ENCODE peak calls at places on chromosomes 1 and 21, in eight cellular contexts. One of them, this sample, is unnamed.

GRCh38 chr21:35390013-35390776 is 341.1 kb upstream of the RUNX1 start:
- DNase-seq in tibial nerve: no peak
- DNase-seq in CD8-positive, alpha-beta memory T cell: no peak
- DNase-seq in mammary epithelial cell: peak; percentile 88
- DNase-seq in neuronal stem cell: no peak
- DNase-seq in upper lobe of right lung: no peak
- DNase-seq in colonic mucosa: no peak
- DNase-seq in fibroblast of lung: peak; percentile 33
- DNase-seq in this sample: no peak

GRCh38 chr1:76583875-76584477 is 283.3 kb upstream of the ST6GALNAC5 start:
- DNase-seq in tibial nerve: no peak
- DNase-seq in CD8-positive, alpha-beta memory T cell: no peak
- DNase-seq in mammary epithelial cell: no peak
- DNase-seq in neuronal stem cell: no peak
- DNase-seq in upper lobe of right lung: no peak
- DNase-seq in colonic mucosa: no peak
- DNase-seq in fibroblast of lung: no peak
- DNase-seq in this sample: no peak

GRCh38 chr1:201050515-201051277 is 27.2 kb upstream of the KIF21B start:
- DNase-seq in tibial nerve: no peak
- DNase-seq in CD8-positive, alpha-beta memory T cell: no peak
- DNase-seq in mammary epithelial cell: no peak
- DNase-seq in neuronal stem cell: no peak
- DNase-seq in upper lobe of right lung: no peak
- DNase-seq in colonic mucosa: no peak
- DNase-seq in fibroblast of lung: peak; percentile 6
- DNase-seq in this sample: no peak

GRCh38 chr1:37734629-37735591 is 30.0 kb downstream of the EPHA10 start:
- DNase-seq in tibial nerve: no peak
- DNase-seq in CD8-positive, alpha-beta memory T cell: no peak
- DNase-seq in mammary epithelial cell: no peak
- DNase-seq in neuronal stem cell: peak; percentile 33
- DNase-seq in upper lobe of right lung: no peak
- DNase-seq in colonic mucosa: peak; percentile 96
- DNase-seq in fibroblast of lung: no peak
- DNase-seq in this sample: no peak

GRCh38 chr1:94669213-94669612 is 127.7 kb upstream of the F3 start:
- DNase-seq in tibial nerve: no peak
- DNase-seq in CD8-positive, alpha-beta memory T cell: no peak
- DNase-seq in mammary epithelial cell: no peak
- DNase-seq in neuronal stem cell: no peak
- DNase-seq in upper lobe of right lung: no peak
- DNase-seq in colonic mucosa: no peak
- DNase-seq in fibroblast of lung: no peak
- DNase-seq in this sample: no peak

GRCh38 chr1:86156571-86157455 is at the start of gene COL24A1:
- DNase-seq in tibial nerve: peak; percentile 39
- DNase-seq in CD8-positive, alpha-beta memory T cell: no peak
- DNase-seq in mammary epithelial cell: no peak
- DNase-seq in neuronal stem cell: peak; percentile 61
- DNase-seq in upper lobe of right lung: peak; percentile 68
- DNase-seq in colonic mucosa: no peak
- DNase-seq in fibroblast of lung: peak; percentile 71
- DNase-seq in this sample: no peak

GRCh38 chr1:228733576-228733975 is 1.7 kb upstream of the RHOU start:
- DNase-seq in tibial nerve: no peak
- DNase-seq in CD8-positive, alpha-beta memory T cell: no peak
- DNase-seq in mammary epithelial cell: no peak
- DNase-seq in neuronal stem cell: no peak
- DNase-seq in upper lobe of right lung: no peak
- DNase-seq in colonic mucosa: no peak
- DNase-seq in fibroblast of lung: no peak
- DNase-seq in this sample: no peak

GRCh38 chr1:4565169-4565568 is 89.2 kb upstream of the AJAP1 start:
- DNase-seq in tibial nerve: no peak
- DNase-seq in CD8-positive, alpha-beta memory T cell: no peak
- DNase-seq in mammary epithelial cell: no peak
- DNase-seq in neuronal stem cell: no peak
- DNase-seq in upper lobe of right lung: no peak
- DNase-seq in colonic mucosa: no peak
- DNase-seq in fibroblast of lung: no peak
- DNase-seq in this sample: no peak

GRCh38 chr1:207672525-207673130 is 27.7 kb downstream of the CR1L start:
- DNase-seq in tibial nerve: no peak
- DNase-seq in CD8-positive, alpha-beta memory T cell: no peak
- DNase-seq in mammary epithelial cell: peak; percentile 31
- DNase-seq in neuronal stem cell: peak; percentile 32
- DNase-seq in upper lobe of right lung: no peak
- DNase-seq in colonic mucosa: peak; percentile 22
- DNase-seq in fibroblast of lung: peak; percentile 57
- DNase-seq in this sample: no peak

GRCh38 chr1:32031578-32032286 is 18.1 kb downstream of the KHDRBS1 start:
- DNase-seq in tibial nerve: no peak
- DNase-seq in CD8-positive, alpha-beta memory T cell: no peak
- DNase-seq in mammary epithelial cell: no peak
- DNase-seq in neuronal stem cell: no peak
- DNase-seq in upper lobe of right lung: no peak
- DNase-seq in colonic mucosa: no peak
- DNase-seq in fibroblast of lung: peak; percentile 49
- DNase-seq in this sample: no peak

GRCh38 chr1:207304710-207305151 is 16.7 kb upstream of the CD55 start:
- DNase-seq in tibial nerve: no peak
- DNase-seq in CD8-positive, alpha-beta memory T cell: no peak
- DNase-seq in mammary epithelial cell: peak; percentile 65
- DNase-seq in neuronal stem cell: no peak
- DNase-seq in upper lobe of right lung: no peak
- DNase-seq in colonic mucosa: no peak
- DNase-seq in fibroblast of lung: peak; percentile 60
- DNase-seq in this sample: no peak

GRCh38 chr1:145985502-145986439 is 10.6 kb downstream of the TXNIP start:
- DNase-seq in tibial nerve: no peak
- DNase-seq in CD8-positive, alpha-beta memory T cell: no peak
- DNase-seq in mammary epithelial cell: peak; percentile 46
- DNase-seq in neuronal stem cell: no peak
- DNase-seq in upper lobe of right lung: peak; percentile 80
- DNase-seq in colonic mucosa: no peak
- DNase-seq in fibroblast of lung: peak; percentile 83
- DNase-seq in this sample: no peak

GRCh38 chr1:32208891-32209309 is at the start of gene DCDC2B:
- DNase-seq in tibial nerve: no peak
- DNase-seq in CD8-positive, alpha-beta memory T cell: no peak
- DNase-seq in mammary epithelial cell: peak; percentile 62
- DNase-seq in neuronal stem cell: no peak
- DNase-seq in upper lobe of right lung: no peak
- DNase-seq in colonic mucosa: peak; percentile 97
- DNase-seq in fibroblast of lung: peak; percentile 55
- DNase-seq in this sample: no peak

GRCh38 chr1:213014642-213015041 is 1.0 kb downstream of the ANGEL2 start:
- DNase-seq in tibial nerve: no peak
- DNase-seq in CD8-positive, alpha-beta memory T cell: no peak
- DNase-seq in mammary epithelial cell: peak; percentile 5
- DNase-seq in neuronal stem cell: peak; percentile 5
- DNase-seq in upper lobe of right lung: no peak
- DNase-seq in colonic mucosa: peak; percentile 22
- DNase-seq in fibroblast of lung: peak; percentile 24
- DNase-seq in this sample: no peak

GRCh38 chr21:25572895-25573310 is 34.4 kb downstream of the MRPL39 start:
- DNase-seq in tibial nerve: no peak
- DNase-seq in CD8-positive, alpha-beta memory T cell: no peak
- DNase-seq in mammary epithelial cell: no peak
- DNase-seq in neuronal stem cell: no peak
- DNase-seq in upper lobe of right lung: no peak
- DNase-seq in colonic mucosa: no peak
- DNase-seq in fibroblast of lung: peak; percentile 30
- DNase-seq in this sample: peak; percentile 36

GRCh38 chr1:189336115-189337100 is 1141.3 kb downstream of the BRINP3 start:
- DNase-seq in tibial nerve: no peak
- DNase-seq in CD8-positive, alpha-beta memory T cell: peak; percentile 19
- DNase-seq in mammary epithelial cell: no peak
- DNase-seq in neuronal stem cell: no peak
- DNase-seq in upper lobe of right lung: peak; percentile 57
- DNase-seq in colonic mucosa: no peak
- DNase-seq in fibroblast of lung: no peak
- DNase-seq in this sample: no peak

GRCh38 chr1:226995064-226995965 is 55.2 kb downstream of the COQ8A start:
- DNase-seq in tibial nerve: no peak
- DNase-seq in CD8-positive, alpha-beta memory T cell: no peak
- DNase-seq in mammary epithelial cell: no peak
- DNase-seq in neuronal stem cell: no peak
- DNase-seq in upper lobe of right lung: no peak
- DNase-seq in colonic mucosa: no peak
- DNase-seq in fibroblast of lung: no peak
- DNase-seq in this sample: no peak

GRCh38 chr1:112247971-112248370 is 148.0 kb upstream of the CTTNBP2NL start:
- DNase-seq in tibial nerve: no peak
- DNase-seq in CD8-positive, alpha-beta memory T cell: no peak
- DNase-seq in mammary epithelial cell: no peak
- DNase-seq in neuronal stem cell: no peak
- DNase-seq in upper lobe of right lung: no peak
- DNase-seq in colonic mucosa: no peak
- DNase-seq in fibroblast of lung: no peak
- DNase-seq in this sample: no peak

GRCh38 chr1:245538671-245539070 is 383.9 kb downstream of the KIF26B start:
- DNase-seq in tibial nerve: no peak
- DNase-seq in CD8-positive, alpha-beta memory T cell: no peak
- DNase-seq in mammary epithelial cell: peak; percentile 8
- DNase-seq in neuronal stem cell: no peak
- DNase-seq in upper lobe of right lung: no peak
- DNase-seq in colonic mucosa: no peak
- DNase-seq in fibroblast of lung: no peak
- DNase-seq in this sample: no peak

GRCh38 chr1:214473392-214473791 is 78.0 kb downstream of the PTPN14 start:
- DNase-seq in tibial nerve: no peak
- DNase-seq in CD8-positive, alpha-beta memory T cell: no peak
- DNase-seq in mammary epithelial cell: peak; percentile 29
- DNase-seq in neuronal stem cell: no peak
- DNase-seq in upper lobe of right lung: no peak
- DNase-seq in colonic mucosa: no peak
- DNase-seq in fibroblast of lung: peak; percentile 81
- DNase-seq in this sample: no peak

GRCh38 chr1:64828829-64829228 is 84.0 kb downstream of the RAVER2 start:
- DNase-seq in tibial nerve: no peak
- DNase-seq in CD8-positive, alpha-beta memory T cell: no peak
- DNase-seq in mammary epithelial cell: no peak
- DNase-seq in neuronal stem cell: no peak
- DNase-seq in upper lobe of right lung: no peak
- DNase-seq in colonic mucosa: no peak
- DNase-seq in fibroblast of lung: no peak
- DNase-seq in this sample: no peak

GRCh38 chr1:17909634-17910033 is 154.5 kb downstream of the ACTL8 start:
- DNase-seq in tibial nerve: no peak
- DNase-seq in CD8-positive, alpha-beta memory T cell: no peak
- DNase-seq in mammary epithelial cell: no peak
- DNase-seq in neuronal stem cell: no peak
- DNase-seq in upper lobe of right lung: peak; percentile 46
- DNase-seq in colonic mucosa: no peak
- DNase-seq in fibroblast of lung: peak; percentile 43
- DNase-seq in this sample: no peak

GRCh38 chr1:201471772-201472171 is 2.8 kb upstream of the PHLDA3 start:
- DNase-seq in tibial nerve: no peak
- DNase-seq in CD8-positive, alpha-beta memory T cell: no peak
- DNase-seq in mammary epithelial cell: peak; percentile 73
- DNase-seq in neuronal stem cell: no peak
- DNase-seq in upper lobe of right lung: no peak
- DNase-seq in colonic mucosa: no peak
- DNase-seq in fibroblast of lung: peak; percentile 80
- DNase-seq in this sample: no peak

GRCh38 chr1:242146640-242147039 is 147.7 kb upstream of the MAP1LC3C start:
- DNase-seq in tibial nerve: no peak
- DNase-seq in CD8-positive, alpha-beta memory T cell: no peak
- DNase-seq in mammary epithelial cell: no peak
- DNase-seq in neuronal stem cell: no peak
- DNase-seq in upper lobe of right lung: no peak
- DNase-seq in colonic mucosa: no peak
- DNase-seq in fibroblast of lung: peak; percentile 11
- DNase-seq in this sample: no peak

GRCh38 chr1:227938911-227939790 is 8.6 kb downstream of the WNT9A start:
- DNase-seq in tibial nerve: peak; percentile 12
- DNase-seq in CD8-positive, alpha-beta memory T cell: peak; percentile 32
- DNase-seq in mammary epithelial cell: no peak
- DNase-seq in neuronal stem cell: no peak
- DNase-seq in upper lobe of right lung: peak; percentile 58
- DNase-seq in colonic mucosa: no peak
- DNase-seq in fibroblast of lung: no peak
- DNase-seq in this sample: no peak

GRCh38 chr1:29679316-29679715 is 443.0 kb downstream of the PTPRU start:
- DNase-seq in tibial nerve: no peak
- DNase-seq in CD8-positive, alpha-beta memory T cell: no peak
- DNase-seq in mammary epithelial cell: no peak
- DNase-seq in neuronal stem cell: no peak
- DNase-seq in upper lobe of right lung: peak; percentile 28
- DNase-seq in colonic mucosa: no peak
- DNase-seq in fibroblast of lung: no peak
- DNase-seq in this sample: no peak
- H3K4me1 ChIP-seq in tibial nerve: no peaks in the 10 kb centered on the region
- H3K4me1 ChIP-seq in CD8-positive, alpha-beta memory T cell: no peaks in the 10 kb centered on the region
- H3K4me1 ChIP-seq in mammary epithelial cell: no peaks in the 10 kb centered on the region
- H3K4me1 ChIP-seq in neuronal stem cell: peaks cover 7% of the 10 kb centered on the region
- H3K4me1 ChIP-seq in upper lobe of right lung: no peaks in the 10 kb centered on the region
- H3K4me1 ChIP-seq in colonic mucosa: no peaks in the 10 kb centered on the region
- H3K4me1 ChIP-seq in fibroblast of lung: no peaks in the 10 kb centered on the region
- H3K4me1 ChIP-seq in this sample: no peaks in the 10 kb centered on the region

GRCh38 chr21:34143783-34144182 is 70.4 kb downstream of the MRPS6 start:
- DNase-seq in tibial nerve: no peak
- DNase-seq in CD8-positive, alpha-beta memory T cell: no peak
- DNase-seq in mammary epithelial cell: no peak
- DNase-seq in neuronal stem cell: no peak
- DNase-seq in upper lobe of right lung: no peak
- DNase-seq in colonic mucosa: no peak
- DNase-seq in fibroblast of lung: no peak
- DNase-seq in this sample: no peak
- H3K36me3 ChIP-seq in tibial nerve: no peaks in the 10 kb centered on the region
- H3K36me3 ChIP-seq in CD8-positive, alpha-beta memory T cell: peaks cover 30% of the 10 kb centered on the region
- H3K36me3 ChIP-seq in mammary epithelial cell: peaks cover 8% of the 10 kb centered on the region
- H3K36me3 ChIP-seq in neuronal stem cell: peaks cover 34% of the 10 kb centered on the region
- H3K36me3 ChIP-seq in upper lobe of right lung: peaks cover 19% of the 10 kb centered on the region
- H3K36me3 ChIP-seq in colonic mucosa: no peaks in the 10 kb centered on the region
- H3K36me3 ChIP-seq in fibroblast of lung: no peaks in the 10 kb centered on the region
- H3K36me3 ChIP-seq in this sample: no peaks in the 10 kb centered on the region

DNA sequence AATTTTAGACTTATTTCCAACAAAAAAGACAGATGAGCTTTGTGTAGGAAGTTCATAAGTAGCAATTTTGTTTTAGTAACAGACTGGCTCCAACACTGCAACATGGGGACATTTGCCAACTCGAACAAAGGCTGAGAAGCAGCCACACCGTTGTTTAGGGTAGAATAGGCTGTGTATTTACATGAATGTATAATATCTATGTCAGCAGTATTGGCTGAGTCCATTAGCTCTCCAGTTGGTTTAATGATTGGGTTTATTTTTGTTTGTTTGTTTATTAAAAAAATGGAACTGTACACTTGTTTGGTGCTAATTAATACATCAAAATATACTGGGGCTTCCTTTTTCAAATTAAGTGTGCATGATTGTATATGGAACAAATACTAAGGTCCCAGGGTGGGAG is 7.3 kb upstream of the TMCO2 start:
- DNase-seq in tibial nerve: no peak
- DNase-seq in CD8-positive, alpha-beta memory T cell: no peak
- DNase-seq in mammary epithelial cell: no peak
- DNase-seq in neuronal stem cell: no peak
- DNase-seq in upper lobe of right lung: no peak
- DNase-seq in colonic mucosa: no peak
- DNase-seq in fibroblast of lung: no peak
- DNase-seq in this sample: no peak
- H3K27me3 ChIP-seq in tibial nerve: no peaks in the 10 kb centered on the region
- H3K27me3 ChIP-seq in CD8-positive, alpha-beta memory T cell: no peaks in the 10 kb centered on the region
- H3K27me3 ChIP-seq in mammary epithelial cell: no peaks in the 10 kb centered on the region
- H3K27me3 ChIP-seq in neuronal stem cell: no peaks in the 10 kb centered on the region
- H3K27me3 ChIP-seq in upper lobe of right lung: no peaks in the 10 kb centered on the region
- H3K27me3 ChIP-seq in colonic mucosa: no peaks in the 10 kb centered on the region
- H3K27me3 ChIP-seq in fibroblast of lung: no peaks in the 10 kb centered on the region
- H3K27me3 ChIP-seq in this sample: no peaks in the 10 kb centered on the region

GRCh38 chr1:36236302-36236701 is 12.1 kb downstream of the THRAP3 start:
- DNase-seq in tibial nerve: no peak
- DNase-seq in CD8-positive, alpha-beta memory T cell: no peak
- DNase-seq in mammary epithelial cell: no peak
- DNase-seq in neuronal stem cell: no peak
- DNase-seq in upper lobe of right lung: no peak
- DNase-seq in colonic mucosa: no peak
- DNase-seq in fibroblast of lung: no peak
- DNase-seq in this sample: no peak
- H3K4me1 ChIP-seq in tibial nerve: peaks cover 12% of the 10 kb centered on the region
- H3K4me1 ChIP-seq in CD8-positive, alpha-beta memory T cell: peaks cover 46% of the 10 kb centered on the region
- H3K4me1 ChIP-seq in mammary epithelial cell: no peaks in the 10 kb centered on the region
- H3K4me1 ChIP-seq in neuronal stem cell: peaks cover 5% of the 10 kb centered on the region
- H3K4me1 ChIP-seq in upper lobe of right lung: peaks cover 20% of the 10 kb centered on the region
- H3K4me1 ChIP-seq in colonic mucosa: no peaks in the 10 kb centered on the region
- H3K4me1 ChIP-seq in fibroblast of lung: peaks cover 16% of the 10 kb centered on the region
- H3K4me1 ChIP-seq in this sample: peaks cover 22% of the 10 kb centered on the region